ENCODE peak calls at places on chromosomes 12 and 14, in eight cellular contexts. T, C, H, K, L, Z, D and I are unnamed samples.

GRCh38 chr14:61284001-61284400 is 2.9 kb upstream of the TMEM30B start:
- DNase-seq in T (no peak), C (no peak), H (no peak), K (no peak), L (no peak), Z (no peak), D (no peak), I (no peak)

GRCh38 chr14:90514015-90514398 is 117.2 kb downstream of the CALM1 start:
- DNase-seq in T (no peak), C (no peak), H (no peak), K (no peak), L (no peak), Z (peak; percentile 42), D (no peak), I (no peak)

GRCh38 chr12:95859344-95859816 is 628 bp downstream of the SNRPF start:
- DNase-seq in T (no peak), C (no peak), H (peak; percentile 36), K (peak; percentile 39), L (no peak), Z (no peak), D (peak; percentile 19), I (no peak)

GRCh38 chr14:98692832-98693231 is 579.2 kb downstream of the BCL11B start:
- DNase-seq in T (no peak), C (no peak), H (no peak), K (no peak), L (no peak), Z (no peak), D (no peak), I (no peak)

GRCh38 chr12:102504280-102504679 is 23.9 kb upstream of the IGF1 start:
- DNase-seq in T (no peak), C (no peak), H (no peak), K (no peak), L (no peak), Z (no peak), D (no peak), I (no peak)

GRCh38 chr14:61101803-61102548 is 120.9 kb downstream of the SLC38A6 start:
- DNase-seq in T (no peak), C (no peak), H (peak; percentile 75), K (peak; percentile 67), L (no peak), Z (no peak), D (peak; percentile 92), I (peak; percentile 16)

GRCh38 chr12:28189774-28190320 is 409 bp upstream of the CCDC91 start:
- DNase-seq in T (no peak), C (no peak), H (no peak), K (no peak), L (no peak), Z (no peak), D (no peak), I (no peak)

GRCh38 chr12:93025145-93026103 is 96.3 kb upstream of the EEA1 start:
- DNase-seq in T (no peak), C (no peak), H (peak; percentile 73), K (peak; percentile 76), L (peak; percentile 37), Z (no peak), D (peak; percentile 87), I (peak; percentile 18)

GRCh38 chr12:607541-608001 is 55.7 kb downstream of the NINJ2 start:
- DNase-seq in T (peak; percentile 69), C (no peak), H (no peak), K (no peak), L (no peak), Z (no peak), D (peak; percentile 59), I (no peak)